ENCODE peak calls at places on chromosomes 6 and 20, in eight cellular contexts. One of them, this sample, is unnamed.

GRCh38 chr20:32672315-32672981 is 1.3 kb downstream of the C20orf203 start:
- DNase-seq in left lung: no peak
- DNase-seq in adrenal gland: no peak
- DNase-seq in suprapubic skin: no peak
- DNase-seq in epithelial cell of proximal tubule: no peak
- DNase-seq in astrocyte of the spinal cord: no peak
- DNase-seq in heart right ventricle: no peak
- DNase-seq in upper lobe of left lung: no peak
- DNase-seq in this sample: no peak

GRCh38 chr6:136628996-136629395 is 78.8 kb upstream of the MAP7 start:
- DNase-seq in left lung: no peak
- DNase-seq in adrenal gland: peak; percentile 56
- DNase-seq in suprapubic skin: no peak
- DNase-seq in epithelial cell of proximal tubule: no peak
- DNase-seq in astrocyte of the spinal cord: peak; percentile 72
- DNase-seq in heart right ventricle: no peak
- DNase-seq in upper lobe of left lung: no peak
- DNase-seq in this sample: no peak

GRCh38 chr6:20481281-20481680 is 53.0 kb upstream of the CDKAL1 start:
- DNase-seq in left lung: no peak
- DNase-seq in adrenal gland: no peak
- DNase-seq in suprapubic skin: no peak
- DNase-seq in epithelial cell of proximal tubule: no peak
- DNase-seq in astrocyte of the spinal cord: no peak
- DNase-seq in heart right ventricle: no peak
- DNase-seq in upper lobe of left lung: no peak
- DNase-seq in this sample: no peak

GRCh38 chr6:8627085-8627861 is 191.9 kb upstream of the SLC35B3 start:
- DNase-seq in left lung: no peak
- DNase-seq in adrenal gland: no peak
- DNase-seq in suprapubic skin: no peak
- DNase-seq in epithelial cell of proximal tubule: peak; percentile 35
- DNase-seq in astrocyte of the spinal cord: peak; percentile 82
- DNase-seq in heart right ventricle: no peak
- DNase-seq in upper lobe of left lung: no peak
- DNase-seq in this sample: peak; percentile 42

GRCh38 chr6:88556663-88557062 is 390.5 kb upstream of the CNR1 start:
- DNase-seq in left lung: no peak
- DNase-seq in adrenal gland: no peak
- DNase-seq in suprapubic skin: no peak
- DNase-seq in epithelial cell of proximal tubule: no peak
- DNase-seq in astrocyte of the spinal cord: no peak
- DNase-seq in heart right ventricle: no peak
- DNase-seq in upper lobe of left lung: no peak
- DNase-seq in this sample: no peak

GRCh38 chr20:20463933-20464374 is 96.0 kb downstream of the INSM1 start:
- DNase-seq in left lung: no peak
- DNase-seq in adrenal gland: no peak
- DNase-seq in suprapubic skin: no peak
- DNase-seq in epithelial cell of proximal tubule: no peak
- DNase-seq in astrocyte of the spinal cord: peak; percentile 77
- DNase-seq in heart right ventricle: no peak
- DNase-seq in upper lobe of left lung: no peak
- DNase-seq in this sample: no peak

GRCh38 chr6:141483561-141484061 is 649.1 kb upstream of the GJE1 start:
- DNase-seq in left lung: no peak
- DNase-seq in adrenal gland: peak; percentile 21
- DNase-seq in suprapubic skin: no peak
- DNase-seq in epithelial cell of proximal tubule: peak; percentile 87
- DNase-seq in astrocyte of the spinal cord: peak; percentile 93
- DNase-seq in heart right ventricle: peak; percentile 48
- DNase-seq in upper lobe of left lung: no peak
- DNase-seq in this sample: peak; percentile 100

GRCh38 chr6:150245148-150245547 is 102.3 kb downstream of the PPP1R14C start:
- DNase-seq in left lung: no peak
- DNase-seq in adrenal gland: no peak
- DNase-seq in suprapubic skin: no peak
- DNase-seq in epithelial cell of proximal tubule: no peak
- DNase-seq in astrocyte of the spinal cord: no peak
- DNase-seq in heart right ventricle: no peak
- DNase-seq in upper lobe of left lung: no peak
- DNase-seq in this sample: no peak

GRCh38 chr20:14568701-14569100 is 231.3 kb upstream of the FLRT3 start:
- DNase-seq in left lung: no peak
- DNase-seq in adrenal gland: no peak
- DNase-seq in suprapubic skin: no peak
- DNase-seq in epithelial cell of proximal tubule: no peak
- DNase-seq in astrocyte of the spinal cord: no peak
- DNase-seq in heart right ventricle: no peak
- DNase-seq in upper lobe of left lung: no peak
- DNase-seq in this sample: no peak

GRCh38 chr6:12280458-12280857 is 9.7 kb upstream of the EDN1 start:
- DNase-seq in left lung: no peak
- DNase-seq in adrenal gland: no peak
- DNase-seq in suprapubic skin: no peak
- DNase-seq in epithelial cell of proximal tubule: no peak
- DNase-seq in astrocyte of the spinal cord: peak; percentile 36
- DNase-seq in heart right ventricle: no peak
- DNase-seq in upper lobe of left lung: no peak
- DNase-seq in this sample: peak; percentile 65

GRCh38 chr6:169185011-169185521 is 68.6 kb downstream of the THBS2 start:
- DNase-seq in left lung: peak; percentile 59
- DNase-seq in adrenal gland: no peak
- DNase-seq in suprapubic skin: no peak
- DNase-seq in epithelial cell of proximal tubule: no peak
- DNase-seq in astrocyte of the spinal cord: no peak
- DNase-seq in heart right ventricle: no peak
- DNase-seq in upper lobe of left lung: peak; percentile 48
- DNase-seq in this sample: no peak

GRCh38 chr6:169188051-169188863 is 65.4 kb downstream of the THBS2 start:
- DNase-seq in left lung: peak; percentile 64
- DNase-seq in adrenal gland: no peak
- DNase-seq in suprapubic skin: no peak
- DNase-seq in epithelial cell of proximal tubule: no peak
- DNase-seq in astrocyte of the spinal cord: peak; percentile 96
- DNase-seq in heart right ventricle: no peak
- DNase-seq in upper lobe of left lung: peak; percentile 43
- DNase-seq in this sample: peak; percentile 99

GRCh38 chr6:169185692-169186485 is 67.8 kb downstream of the THBS2 start:
- DNase-seq in left lung: peak; percentile 50
- DNase-seq in adrenal gland: no peak
- DNase-seq in suprapubic skin: no peak
- DNase-seq in epithelial cell of proximal tubule: no peak
- DNase-seq in astrocyte of the spinal cord: no peak
- DNase-seq in heart right ventricle: no peak
- DNase-seq in upper lobe of left lung: peak; percentile 48
- DNase-seq in this sample: no peak

GRCh38 chr6:169189227-169189626 is 64.4 kb downstream of the THBS2 start:
- DNase-seq in left lung: peak; percentile 38
- DNase-seq in adrenal gland: no peak
- DNase-seq in suprapubic skin: no peak
- DNase-seq in epithelial cell of proximal tubule: no peak
- DNase-seq in astrocyte of the spinal cord: no peak
- DNase-seq in heart right ventricle: no peak
- DNase-seq in upper lobe of left lung: peak; percentile 27
- DNase-seq in this sample: no peak

GRCh38 chr6:169186496-169187169 is 67.0 kb downstream of the THBS2 start:
- DNase-seq in left lung: peak; percentile 34
- DNase-seq in adrenal gland: no peak
- DNase-seq in suprapubic skin: no peak
- DNase-seq in epithelial cell of proximal tubule: no peak
- DNase-seq in astrocyte of the spinal cord: no peak
- DNase-seq in heart right ventricle: no peak
- DNase-seq in upper lobe of left lung: peak; percentile 62
- DNase-seq in this sample: no peak
- H3K4me3 ChIP-seq in left lung: no peak overlapping the region
- H3K4me3 ChIP-seq in adrenal gland: no peak overlapping the region
- H3K4me3 ChIP-seq in suprapubic skin: no peak overlapping the region
- H3K4me3 ChIP-seq in epithelial cell of proximal tubule: no peak overlapping the region
- H3K4me3 ChIP-seq in astrocyte of the spinal cord: no peak overlapping the region
- H3K4me3 ChIP-seq in heart right ventricle: no peak overlapping the region
- H3K4me3 ChIP-seq in upper lobe of left lung: no peak overlapping the region
- H3K4me3 ChIP-seq in this sample: no peak overlapping the region

GRCh38 chr6:116028233-116028632 is 32.5 kb downstream of the FRK start:
- DNase-seq in left lung: no peak
- DNase-seq in adrenal gland: no peak
- DNase-seq in suprapubic skin: no peak
- DNase-seq in epithelial cell of proximal tubule: no peak
- DNase-seq in astrocyte of the spinal cord: no peak
- DNase-seq in heart right ventricle: no peak
- DNase-seq in upper lobe of left lung: no peak
- DNase-seq in this sample: no peak
- TF ChIP-seq CTCF in left lung: no peak
- TF ChIP-seq CTCF in adrenal gland: no peak
- TF ChIP-seq CTCF in suprapubic skin: no peak
- TF ChIP-seq CTCF in epithelial cell of proximal tubule: no peak
- TF ChIP-seq CTCF in astrocyte of the spinal cord: no peak
- TF ChIP-seq CTCF in heart right ventricle: no peak
- TF ChIP-seq CTCF in upper lobe of left lung: no peak
- TF ChIP-seq CTCF in this sample: no peak

GRCh38 chr20:35292504-35293285 is 470 bp upstream of the FAM83C start:
- DNase-seq in left lung: peak; percentile 71
- DNase-seq in adrenal gland: no peak
- DNase-seq in suprapubic skin: no peak
- DNase-seq in epithelial cell of proximal tubule: no peak
- DNase-seq in astrocyte of the spinal cord: no peak
- DNase-seq in heart right ventricle: no peak
- DNase-seq in upper lobe of left lung: no peak
- DNase-seq in this sample: no peak

GRCh38 chr20:35288325-35289060 is 3.7 kb downstream of the FAM83C start:
- DNase-seq in left lung: peak; percentile 75
- DNase-seq in adrenal gland: no peak
- DNase-seq in suprapubic skin: no peak
- DNase-seq in epithelial cell of proximal tubule: no peak
- DNase-seq in astrocyte of the spinal cord: no peak
- DNase-seq in heart right ventricle: no peak
- DNase-seq in upper lobe of left lung: no peak
- DNase-seq in this sample: no peak

GRCh38 chr20:35291654-35292503 is at the start of gene FAM83C:
- DNase-seq in left lung: peak; percentile 74
- DNase-seq in adrenal gland: no peak
- DNase-seq in suprapubic skin: no peak
- DNase-seq in epithelial cell of proximal tubule: no peak
- DNase-seq in astrocyte of the spinal cord: no peak
- DNase-seq in heart right ventricle: no peak
- DNase-seq in upper lobe of left lung: peak; percentile 80
- DNase-seq in this sample: no peak

GRCh38 chr20:35290186-35290886 is 1.9 kb downstream of the FAM83C start:
- DNase-seq in left lung: peak; percentile 43
- DNase-seq in adrenal gland: no peak
- DNase-seq in suprapubic skin: no peak
- DNase-seq in epithelial cell of proximal tubule: no peak
- DNase-seq in astrocyte of the spinal cord: no peak
- DNase-seq in heart right ventricle: no peak
- DNase-seq in upper lobe of left lung: no peak
- DNase-seq in this sample: no peak

DNA sequence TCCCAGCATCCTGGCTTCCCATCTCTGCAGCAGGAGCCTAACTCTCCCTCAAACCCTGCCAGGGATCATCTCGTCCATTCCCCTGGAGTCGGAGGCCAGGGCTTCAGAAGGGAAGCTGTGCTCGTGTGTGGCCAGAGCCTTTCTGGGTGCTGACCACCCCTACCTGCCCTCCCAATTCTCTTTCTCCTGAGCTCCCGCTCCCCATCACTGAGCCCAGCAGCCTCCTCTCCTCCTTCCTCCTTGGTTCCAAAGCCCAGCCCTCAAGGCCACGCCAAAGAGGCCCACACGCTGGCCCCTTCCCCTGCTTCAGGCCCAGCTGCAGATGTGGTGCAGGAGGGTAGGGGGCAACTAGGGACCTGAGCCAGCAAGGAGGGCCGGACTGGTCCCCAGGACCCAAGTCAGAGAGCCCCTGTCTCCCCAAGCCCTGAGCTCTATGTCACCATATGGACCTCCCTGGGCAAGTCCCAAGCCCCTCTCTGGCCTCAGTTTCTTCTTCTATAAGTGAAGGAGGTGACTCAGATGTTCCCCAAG is 1.3 kb downstream of the FAM83C start:
- DNase-seq in left lung: peak; percentile 54
- DNase-seq in adrenal gland: no peak
- DNase-seq in suprapubic skin: no peak
- DNase-seq in epithelial cell of proximal tubule: no peak
- DNase-seq in astrocyte of the spinal cord: no peak
- DNase-seq in heart right ventricle: no peak
- DNase-seq in upper lobe of left lung: no peak
- DNase-seq in this sample: no peak
- H3K4me3 ChIP-seq in left lung: no peak overlapping the region
- H3K4me3 ChIP-seq in adrenal gland: no peak overlapping the region
- H3K4me3 ChIP-seq in suprapubic skin: peak overlapping the region; percentile 42
- H3K4me3 ChIP-seq in epithelial cell of proximal tubule: no peak overlapping the region
- H3K4me3 ChIP-seq in astrocyte of the spinal cord: no peak overlapping the region
- H3K4me3 ChIP-seq in heart right ventricle: no peak overlapping the region
- H3K4me3 ChIP-seq in upper lobe of left lung: no peak overlapping the region
- H3K4me3 ChIP-seq in this sample: no peak overlapping the region

GRCh38 chr6:24489470-24489869 is at the start of gene GPLD1:
- DNase-seq in left lung: peak; percentile 9
- DNase-seq in adrenal gland: no peak
- DNase-seq in suprapubic skin: no peak
- DNase-seq in epithelial cell of proximal tubule: no peak
- DNase-seq in astrocyte of the spinal cord: no peak
- DNase-seq in heart right ventricle: no peak
- DNase-seq in upper lobe of left lung: no peak
- DNase-seq in this sample: no peak

GRCh38 chr6:24489881-24490280 is 503 bp upstream of the GPLD1 start:
- DNase-seq in left lung: no peak
- DNase-seq in adrenal gland: peak; percentile 25
- DNase-seq in suprapubic skin: no peak
- DNase-seq in epithelial cell of proximal tubule: no peak
- DNase-seq in astrocyte of the spinal cord: no peak
- DNase-seq in heart right ventricle: peak; percentile 7
- DNase-seq in upper lobe of left lung: no peak
- DNase-seq in this sample: peak; percentile 29

GRCh38 chr6:24494726-24495515 is at the start of gene ALDH5A1:
- DNase-seq in left lung: peak; percentile 89
- DNase-seq in adrenal gland: peak; percentile 67
- DNase-seq in suprapubic skin: peak; percentile 73
- DNase-seq in epithelial cell of proximal tubule: no peak
- DNase-seq in astrocyte of the spinal cord: peak; percentile 39
- DNase-seq in heart right ventricle: peak; percentile 81
- DNase-seq in upper lobe of left lung: peak; percentile 95
- DNase-seq in this sample: peak; percentile 42

GRCh38 chr6:24493945-24494725 is 634 bp upstream of the ALDH5A1 start:
- DNase-seq in left lung: peak; percentile 10
- DNase-seq in adrenal gland: no peak
- DNase-seq in suprapubic skin: no peak
- DNase-seq in epithelial cell of proximal tubule: no peak
- DNase-seq in astrocyte of the spinal cord: no peak
- DNase-seq in heart right ventricle: no peak
- DNase-seq in upper lobe of left lung: no peak
- DNase-seq in this sample: no peak

DNA sequence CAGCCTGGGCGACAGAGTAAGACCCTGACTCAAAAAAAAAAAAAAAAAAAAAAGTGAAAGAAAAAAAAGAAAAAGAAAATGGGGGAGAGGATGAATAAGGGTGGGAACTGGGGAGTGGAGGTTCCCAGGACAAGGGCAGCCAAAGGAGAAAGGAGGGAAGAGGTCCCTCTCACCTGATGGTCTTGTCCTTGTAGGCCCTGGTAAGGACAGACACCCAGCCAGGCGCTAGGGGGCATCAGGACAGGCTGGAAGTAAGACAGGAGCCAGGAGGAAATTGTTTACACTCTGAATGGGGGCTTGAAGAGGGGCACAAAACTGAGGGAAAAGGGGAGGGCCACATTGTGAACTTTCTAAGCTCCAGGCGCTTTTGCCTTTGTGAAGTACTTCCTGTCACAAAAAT is 2.3 kb upstream of the ALDH5A1 start:
- DNase-seq in left lung: peak; percentile 51
- DNase-seq in adrenal gland: no peak
- DNase-seq in suprapubic skin: no peak
- DNase-seq in epithelial cell of proximal tubule: no peak
- DNase-seq in astrocyte of the spinal cord: no peak
- DNase-seq in heart right ventricle: no peak
- DNase-seq in upper lobe of left lung: no peak
- DNase-seq in this sample: no peak
- TF ChIP-seq CTCF in left lung: no peak
- TF ChIP-seq CTCF in adrenal gland: no peak
- TF ChIP-seq CTCF in suprapubic skin: no peak
- TF ChIP-seq CTCF in epithelial cell of proximal tubule: peak; percentile 47
- TF ChIP-seq CTCF in astrocyte of the spinal cord: peak; percentile 51
- TF ChIP-seq CTCF in heart right ventricle: no peak
- TF ChIP-seq CTCF in upper lobe of left lung: no peak
- TF ChIP-seq CTCF in this sample: peak; percentile 23

This sample was measured in fibroblast of mammary gland.